ENCODE peak calls at places on chromosomes 13 and 19, in five cellular contexts. P, V, L, Z and C are unnamed samples.

GRCh38 chr19:42831221-42832019 is 48.1 kb downstream of the PSG1 start:
- DNase-seq in L (no peak), V (peak; percentile 98), Z (no peak), P (no peak), C (no peak)

GRCh38 chr13:105846923-105847322 is 688.5 kb downstream of the EFNB2 start:
- DNase-seq in Z (no peak), P (no peak), V (no peak), L (no peak), C (no peak)

GRCh38 chr13:45602183-45602582 is 13.4 kb downstream of the ERICH6B start:
- DNase-seq in V (peak; percentile 17), L (no peak), Z (no peak), P (peak; percentile 46), C (no peak)

GRCh38 chr13:48595330-48596127 is 58.2 kb upstream of the CYSLTR2 start:
- DNase-seq in L (no peak), Z (peak; percentile 70), V (peak; percentile 63), P (peak; percentile 48), C (peak; percentile 50)

GRCh38 chr19:53908106-53908932 is 759 bp upstream of the CACNG7 start:
- DNase-seq in Z (peak; percentile 40), V (peak; percentile 85), L (no peak), P (peak; percentile 89), C (no peak)

GRCh38 chr13:89925107-89925506 is 1422.4 kb upstream of the MIR17HG start:
- DNase-seq in V (peak; percentile 30), P (peak; percentile 37), Z (peak; percentile 2), L (no peak), C (no peak)

GRCh38 chr13:88022826-88023225 is 351.7 kb downstream of the SLITRK5 start:
- DNase-seq in P (no peak), V (no peak), Z (no peak), L (no peak), C (no peak)

GRCh38 chr13:23915308-23915707 is 18.0 kb upstream of the C1QTNF9B start:
- DNase-seq in Z (no peak), P (no peak), V (no peak), L (no peak), C (no peak)

GRCh38 chr19:34145741-34146202 is 26.5 kb upstream of the LSM14A start:
- DNase-seq in L (no peak), V (peak; percentile 75), P (peak; percentile 74), Z (peak; percentile 56), C (no peak)

GRCh38 chr19:35213678-35214632 is 14.6 kb downstream of the FAM187B start:
- DNase-seq in V (peak; percentile 85), P (peak; percentile 72), L (peak; percentile 93), Z (peak; percentile 64), C (no peak)

GRCh38 chr13:44141725-44142539 is 231.7 kb upstream of the SERP2 start:
- DNase-seq in L (peak; percentile 31), Z (peak; percentile 90), P (peak; percentile 100), V (peak; percentile 96), C (peak; percentile 100)

GRCh38 chr13:87677334-87678234 is 6.4 kb downstream of the SLITRK5 start:
- DNase-seq in P (peak; percentile 63), V (no peak), L (no peak), Z (no peak), C (peak; percentile 73)

GRCh38 chr13:91722267-91722884 is 324.0 kb downstream of the GPC5 start:
- DNase-seq in L (no peak), P (peak; percentile 36), V (peak; percentile 1), Z (peak; percentile 18), C (no peak)

GRCh38 chr19:48859711-48860572 is 8.5 kb downstream of the PLEKHA4 start:
- DNase-seq in P (peak; percentile 55), Z (no peak), V (peak; percentile 65), L (no peak), C (peak; percentile 63)

GRCh38 chr19:54952591-54953344 is 5.4 kb upstream of the NLRP7 start:
- DNase-seq in P (no peak), L (no peak), V (peak; percentile 46), Z (no peak), C (no peak)

GRCh38 chr13:28268800-28269223 is 130.5 kb downstream of the PAN3 start:
- DNase-seq in P (no peak), Z (no peak), V (no peak), L (peak; percentile 94), C (no peak)

GRCh38 chr13:113802090-113802531 is 43.1 kb downstream of the TMEM255B start:
- DNase-seq in Z (peak; percentile 72), V (peak; percentile 31), L (no peak), P (peak; percentile 97), C (no peak)

GRCh38 chr13:57375876-57376275 is 208.9 kb downstream of the PRR20E start:
- DNase-seq in Z (no peak), V (no peak), L (no peak), P (no peak), C (no peak)

GRCh38 chr13:89066868-89067466 is 1395.8 kb downstream of the SLITRK5 start:
- DNase-seq in Z (peak; percentile 0), L (no peak), P (peak; percentile 19), V (peak; percentile 39), C (no peak)

GRCh38 chr19:48608798-48609263 is 2.3 kb downstream of the SPACA4 start:
- DNase-seq in Z (no peak), P (peak; percentile 86), V (peak; percentile 83), L (no peak), C (no peak)

GRCh38 chr13:48320906-48321510 is 17.5 kb downstream of the RB1 start:
- DNase-seq in V (no peak), Z (no peak), L (no peak), P (no peak), C (no peak)

DNA sequence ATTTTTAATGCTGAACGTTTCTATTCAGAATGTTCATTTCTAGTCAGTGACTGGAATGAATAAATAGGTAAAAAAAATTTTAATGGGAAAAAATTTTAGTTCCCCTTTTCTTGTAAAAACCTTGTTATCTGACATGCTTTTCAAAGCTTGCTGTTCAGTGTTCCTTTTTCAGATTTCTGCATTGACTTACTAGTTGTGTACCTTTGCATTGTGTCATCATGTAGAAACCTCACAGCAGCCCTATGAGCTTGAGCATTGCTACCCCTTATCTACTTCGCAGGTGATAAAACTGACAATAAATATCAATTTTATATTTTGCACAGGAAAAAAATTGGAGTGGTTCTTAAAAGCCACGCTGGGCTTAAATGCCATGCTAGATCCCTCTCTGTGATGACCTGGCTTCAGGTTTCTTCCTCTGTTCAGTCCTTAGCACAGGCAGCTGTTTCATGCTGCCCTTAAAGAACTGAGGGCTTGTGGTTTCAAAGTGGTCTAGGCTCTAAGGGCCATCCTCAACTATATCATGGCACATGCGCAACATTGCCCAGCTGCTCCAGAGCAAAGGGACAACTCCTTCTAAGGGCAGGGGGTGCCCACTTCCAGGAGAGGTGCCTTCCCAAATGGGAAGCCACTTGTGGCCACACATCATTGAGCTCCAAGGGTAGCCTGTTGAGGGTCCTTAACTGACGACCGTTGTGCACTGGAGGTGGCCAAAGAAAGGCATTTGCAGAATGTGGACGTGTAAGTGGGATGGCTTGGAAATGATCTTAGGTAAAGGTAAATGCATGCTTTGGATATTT is 7.5 kb downstream of the GPR183 start:
- DNase-seq in V (no peak), Z (no peak), P (no peak), L (no peak), C (no peak)
- TF ChIP-seq RFX5 in V (no peak), Z (no peak), P (no peak), L (no peak), C (no peak)

DNA sequence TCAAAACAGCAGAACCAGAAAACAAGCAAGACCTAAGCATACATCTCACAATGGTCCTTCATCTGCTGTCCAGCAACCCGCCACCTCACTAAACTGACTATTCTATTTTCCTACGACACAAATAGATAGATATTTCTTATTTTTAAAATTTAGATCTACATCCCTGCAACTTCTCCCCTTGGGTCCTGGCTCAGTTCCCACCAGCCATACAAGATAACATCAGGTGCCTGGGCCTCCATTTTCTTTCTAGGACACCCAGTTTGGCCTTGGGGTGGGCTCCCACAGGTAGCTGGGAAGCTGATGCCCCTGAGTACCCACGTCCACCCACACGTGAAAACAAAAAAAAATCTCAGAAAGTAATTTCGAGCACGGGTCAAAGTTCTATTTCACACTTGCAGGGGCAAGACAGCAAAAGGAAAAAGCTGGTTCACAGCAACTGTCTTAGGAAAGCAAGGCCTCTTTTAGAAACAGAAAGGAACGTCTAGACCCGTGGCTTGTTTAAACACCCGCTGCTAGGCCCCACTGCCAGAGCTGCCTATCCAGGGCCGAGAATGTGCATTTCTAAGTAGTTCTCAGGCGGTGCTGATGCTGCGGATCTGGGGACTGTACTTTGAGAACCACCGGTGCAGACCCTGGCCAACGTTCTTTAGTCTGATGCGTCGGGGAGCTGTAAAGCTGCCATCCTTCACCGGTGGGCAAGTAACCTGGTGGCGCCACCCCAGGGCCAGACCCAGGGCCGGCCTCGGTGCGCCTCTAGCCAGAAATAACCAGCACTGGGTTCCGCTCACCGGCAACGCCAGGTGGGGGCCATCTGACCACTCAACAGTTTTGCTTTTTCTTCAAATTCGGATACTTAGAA is 47.3 kb downstream of the TGDS start:
- DNase-seq in P (peak; percentile 49), V (peak; percentile 67), Z (peak; percentile 29), L (peak; percentile 8), C (no peak)
- TF ChIP-seq RFX5 in P (no peak), V (no peak), Z (no peak), L (no peak), C (no peak)

GRCh38 chr13:109496216-109496615 is 290.2 kb downstream of the IRS2 start:
- DNase-seq in L (no peak), P (no peak), V (no peak), Z (no peak), C (no peak)

GRCh38 chr13:109494955-109495354 is 291.4 kb downstream of the IRS2 start:
- DNase-seq in P (peak; percentile 72), V (peak; percentile 11), L (no peak), Z (peak; percentile 52), C (no peak)

GRCh38 chr13:109497917-109498316 is 288.5 kb downstream of the IRS2 start:
- DNase-seq in P (no peak), V (no peak), Z (no peak), L (no peak), C (no peak)

DNA sequence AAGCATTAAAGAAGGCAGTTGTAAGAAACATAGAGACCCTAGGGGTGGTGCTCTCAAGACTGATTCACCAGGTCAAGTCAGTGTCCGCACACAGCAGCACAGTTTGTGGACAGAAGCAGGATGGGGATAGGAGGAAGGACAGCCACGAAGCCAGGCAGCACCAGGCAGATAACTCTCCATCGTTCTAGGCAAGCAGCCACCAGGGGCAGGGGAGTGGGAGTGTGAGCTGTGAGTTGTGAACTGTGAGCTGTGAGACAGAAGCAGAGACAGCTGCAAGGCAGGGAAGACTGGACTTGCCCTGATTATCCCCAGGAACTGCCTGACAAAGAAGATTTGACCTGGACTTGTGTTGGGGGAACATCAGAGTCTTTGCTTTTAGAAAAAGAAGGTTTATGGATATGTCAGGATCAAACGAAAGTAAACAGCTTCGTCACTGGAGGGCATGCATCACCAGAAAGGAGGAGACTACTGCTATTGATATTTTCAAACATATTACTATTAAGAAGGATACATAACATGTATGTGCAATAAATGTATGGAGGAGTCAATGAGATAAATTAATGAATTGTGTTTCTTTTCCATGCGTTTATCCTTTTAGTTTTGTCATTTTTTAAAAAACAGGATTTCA is 286.1 kb downstream of the IRS2 start:
- DNase-seq in P (peak; percentile 72), Z (peak; percentile 11), V (peak; percentile 56), L (no peak), C (no peak)
- TF ChIP-seq RFX5 in P (no peak), Z (no peak), V (no peak), L (no peak), C (no peak)

GRCh38 chr13:73261739-73262216 is 203.0 kb downstream of the KLF5 start:
- DNase-seq in V (no peak), Z (no peak), P (no peak), L (no peak), C (no peak)
- TF ChIP-seq RFX5 in V (no peak), Z (no peak), P (no peak), L (no peak), C (no peak)